ENCODE peak calls at places on chromosomes 5 and 9, in nine cellular contexts. T is stomach, K is HepG2, L is tibial nerve, I is H54, R is spleen, Y is adrenal gland, M is GM12891, D is A549. E is an unnamed sample.

GRCh38 chr5:859391-859790 is 8.6 kb upstream of the ZDHHC11 start:
- DNase-seq in Y (no peak), L (no peak), T (no peak), I (no peak), R (no peak), K (no peak), M (no peak), D (no peak), E (no peak)

GRCh38 chr9:19788614-19789271 is at the start of gene SLC24A2:
- DNase-seq in R (no peak), L (no peak), Y (no peak), T (no peak), D (no peak), I (no peak), K (no peak), M (no peak), E (no peak)

GRCh38 chr5:176151286-176151685 is 86.9 kb upstream of the SIMC1 start:
- DNase-seq in M (no peak), L (no peak), R (no peak), Y (no peak), T (no peak), K (no peak), D (no peak), I (no peak), E (no peak)

GRCh38 chr5:87020099-87020934 is 247.4 kb upstream of the RASA1 start:
- DNase-seq in R (peak), I (peak), Y (peak), L (peak), T (no peak), M (peak), D (no peak), K (no peak), E (no peak)

GRCh38 chr9:76787677-76788076 is 23.4 kb downstream of the PCA3 start:
- DNase-seq in T (no peak), Y (no peak), K (no peak), R (no peak), L (no peak), D (no peak), M (no peak), I (no peak), E (no peak)

GRCh38 chr5:170269579-170269978 is 28.0 kb downstream of the LCP2 start:
- DNase-seq in K (no peak), T (no peak), D (no peak), Y (no peak), R (no peak), L (no peak), I (no peak), M (no peak), E (no peak)

GRCh38 chr5:159156839-159157238 is 52.5 kb downstream of the RNF145 start:
- DNase-seq in M (peak), K (peak), L (peak), D (peak), I (no peak), T (no peak), Y (peak), R (no peak), E (peak)

GRCh38 chr9:92055624-92056023 is 59.6 kb downstream of the SPTLC1 start:
- DNase-seq in K (no peak), R (no peak), Y (no peak), I (no peak), L (no peak), D (no peak), M (no peak), T (no peak), E (no peak)

GRCh38 chr5:144068926-144069325 is 101.5 kb downstream of the YIPF5 start:
- DNase-seq in R (no peak), D (no peak), L (no peak), I (no peak), M (no peak), T (no peak), K (no peak), Y (no peak), E (no peak)

GRCh38 chr5:18497089-18497488 is 862.8 kb downstream of the TAF11L14 start:
- DNase-seq in M (no peak), D (no peak), T (no peak), I (no peak), Y (no peak), L (no peak), K (no peak), R (no peak), E (no peak)

GRCh38 chr9:91896513-91897121 is 53.4 kb downstream of the ROR2 start:
- DNase-seq in M (no peak), D (no peak), T (peak), R (peak), K (no peak), L (no peak), I (no peak), Y (peak), E (peak)

DNA sequence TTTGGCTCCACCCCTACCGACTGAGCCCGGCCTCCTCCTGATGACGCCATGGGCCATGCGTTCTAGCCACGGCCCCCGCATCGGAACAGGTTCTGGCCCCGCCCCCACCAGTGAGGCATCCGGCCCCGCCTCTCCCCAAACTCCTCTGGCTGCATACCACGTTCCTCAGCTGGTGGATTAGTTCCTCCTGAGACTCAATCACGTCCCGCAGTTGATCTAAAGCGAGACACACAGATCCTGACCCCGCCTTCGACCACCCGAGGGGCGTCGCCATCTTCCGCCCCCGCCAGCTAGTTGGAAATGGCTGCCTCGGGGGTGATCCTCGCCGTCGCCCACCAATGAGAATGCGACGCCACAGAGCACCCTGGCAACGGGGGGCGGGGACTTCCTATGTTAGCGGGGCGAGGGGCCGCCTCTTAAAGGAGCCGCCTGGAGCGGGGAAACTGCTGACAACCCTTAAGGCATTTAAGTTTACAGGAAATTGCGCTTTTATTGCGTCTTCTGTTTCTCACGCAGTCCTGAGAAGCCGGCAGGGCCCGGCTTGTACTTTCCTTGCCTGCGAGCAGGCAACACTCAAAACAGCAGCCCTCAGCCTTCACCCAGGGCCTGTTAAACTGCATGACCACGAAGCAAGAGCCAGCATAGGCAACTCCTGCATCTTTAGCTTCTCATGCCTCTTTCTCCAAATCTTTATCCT is at the start of gene SPATA24:
- DNase-seq in K (peak), I (peak), T (peak), M (peak), R (peak), L (peak), Y (peak), D (peak), E (peak)
- TF ChIP-seq POLR2A in K (peak), I (no peak), T (no peak), M (peak), R (no peak), L (no peak), Y (peak), D (peak), E (peak)

DNA sequence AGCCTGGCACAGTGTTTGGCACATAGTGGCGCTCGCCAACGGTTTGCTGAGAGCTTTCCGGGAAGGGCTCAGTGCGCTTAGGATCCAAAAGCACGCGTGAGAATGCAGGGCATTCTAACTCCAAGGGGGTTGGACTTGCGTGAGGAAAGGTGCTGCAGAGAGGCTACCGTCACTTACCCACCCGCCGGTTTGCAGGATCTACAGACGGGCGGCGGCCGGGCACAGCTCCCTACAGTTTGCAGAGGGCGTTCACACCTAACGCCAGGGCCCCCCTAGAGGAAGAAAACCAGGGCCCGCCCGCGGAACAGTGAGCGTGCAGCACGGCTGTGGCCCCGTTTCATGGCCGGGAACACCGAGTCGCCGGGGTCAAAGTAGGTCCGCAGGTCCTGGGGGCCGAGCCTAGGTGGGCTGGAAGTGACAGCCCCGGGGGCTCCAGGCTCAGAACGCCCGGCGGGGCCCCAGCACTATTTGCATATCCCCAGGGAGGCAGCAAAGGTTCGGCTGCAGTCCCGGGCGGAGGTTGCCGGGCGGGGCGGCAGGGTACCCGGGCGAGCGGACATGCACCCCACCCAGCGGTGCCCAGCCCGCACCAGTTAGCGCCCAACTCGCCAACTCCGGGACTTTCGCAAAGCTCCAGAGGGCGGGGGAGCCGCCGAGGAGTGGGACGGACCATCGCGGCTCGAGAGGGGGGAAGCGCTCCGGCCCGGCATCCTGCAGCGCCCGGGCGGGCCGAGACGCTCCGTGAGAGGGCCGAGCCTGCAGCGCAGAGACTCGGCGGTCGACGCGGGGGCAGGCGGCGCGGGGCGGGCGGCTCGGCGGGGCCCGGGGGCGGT is 498 bp upstream of the GALNT10 start:
- DNase-seq in D (peak), K (peak), Y (peak), R (peak), M (peak), T (peak), I (peak), L (peak), E (peak)
- TF ChIP-seq POLR2A in D (peak), K (no peak), Y (peak), R (no peak), M (peak), T (no peak), I (peak), L (no peak), E (peak)

GRCh38 chr5:150402901-150403342 is 9.8 kb downstream of the CD74 start:
- DNase-seq in L (no peak), R (no peak), T (no peak), D (no peak), K (no peak), M (no peak), Y (no peak), I (no peak), E (no peak)
- TF ChIP-seq POLR2A in L (no peak), R (no peak), T (no peak), D (no peak), K (no peak), M (peak), Y (no peak), I (no peak), E (no peak)

DNA sequence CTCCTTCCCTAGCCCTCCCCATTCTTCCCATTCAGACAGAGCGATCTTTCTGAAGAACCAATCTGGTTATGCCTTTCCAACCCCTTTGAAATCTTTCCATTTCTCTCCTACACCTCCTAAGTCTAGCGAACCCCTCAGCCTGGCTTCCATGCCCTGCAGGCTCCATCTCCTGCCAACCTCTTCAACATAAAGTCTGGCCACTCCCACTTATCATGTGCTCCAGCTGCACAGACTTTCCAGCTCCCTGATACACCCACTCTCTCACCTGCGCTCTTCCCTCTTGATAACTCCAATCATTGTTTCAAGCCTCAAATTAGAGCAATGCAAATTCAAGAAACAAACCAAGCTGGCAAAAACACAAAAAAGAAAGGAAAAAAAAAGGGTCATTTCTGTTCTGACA is 3.8 kb upstream of the ORM1 start:
- DNase-seq in I (no peak), R (peak), T (no peak), K (no peak), Y (no peak), D (no peak), L (no peak), M (no peak), E (no peak)
- TF ChIP-seq POLR2A in I (no peak), R (no peak), T (no peak), K (no peak), Y (no peak), D (no peak), L (no peak), M (no peak), E (no peak)

DNA sequence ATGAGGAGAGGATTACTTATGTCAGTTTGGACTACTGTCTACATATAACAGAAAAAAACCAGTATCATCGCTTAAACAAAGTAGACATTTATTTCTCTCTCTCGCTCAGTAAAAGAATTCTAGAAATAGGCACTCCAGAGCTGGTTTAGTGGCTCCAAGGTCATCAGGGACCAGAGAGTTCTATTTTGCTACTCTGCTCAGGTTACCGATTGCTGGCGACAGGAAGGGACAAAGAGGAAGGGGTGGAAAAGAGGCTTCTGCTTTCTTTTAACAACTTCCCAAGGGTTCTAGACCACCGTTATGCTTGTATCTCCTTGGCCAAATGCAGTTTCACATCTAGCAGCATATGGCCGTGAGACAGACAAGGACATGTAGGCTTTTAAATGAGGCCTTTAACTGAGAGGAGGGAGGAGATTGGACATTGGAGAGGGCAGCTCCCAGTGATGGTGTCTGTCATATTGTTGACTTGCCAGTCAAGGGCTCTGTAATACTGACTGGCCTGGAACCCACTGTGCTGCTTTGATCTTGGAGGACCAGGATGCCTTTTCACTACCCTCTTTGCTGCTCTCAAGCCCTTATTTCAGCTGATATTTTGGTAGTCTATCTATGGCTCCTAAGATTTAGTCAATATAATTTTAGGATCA is 15.6 kb upstream of the DCP2 start:
- DNase-seq in Y (no peak), K (peak), T (no peak), R (no peak), D (no peak), I (no peak), M (no peak), L (no peak), E (no peak)
- TF ChIP-seq POLR2A in Y (no peak), K (no peak), T (no peak), R (no peak), D (no peak), I (no peak), M (no peak), L (no peak), E (no peak)

DNA sequence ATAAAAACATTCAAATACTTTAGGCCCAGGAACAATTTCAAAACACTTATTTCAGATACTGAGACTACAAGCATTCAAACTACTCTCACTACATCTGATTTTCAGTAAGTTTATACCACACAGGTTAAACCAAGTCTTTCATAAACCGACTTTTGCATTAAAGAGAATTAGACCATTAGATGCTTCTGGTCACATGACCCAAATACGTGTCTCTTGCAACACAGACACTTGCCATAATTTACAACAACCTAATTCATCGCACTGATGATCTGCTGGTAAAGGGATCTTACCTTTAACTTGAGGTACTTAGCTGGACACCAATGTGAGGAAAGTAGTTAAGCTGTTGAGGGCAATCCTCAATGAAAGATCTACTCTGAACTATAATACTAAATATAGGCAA is 3.2 kb downstream of the HNRNPH1 start:
- DNase-seq in D (no peak), M (no peak), L (no peak), T (no peak), K (no peak), I (no peak), Y (no peak), R (no peak), E (no peak)
- TF ChIP-seq POLR2A in D (no peak), M (peak), L (no peak), T (no peak), K (peak), I (no peak), Y (no peak), R (no peak), E (no peak)

GRCh38 chr5:62403411-62404250 is at the start of gene DIMT1:
- DNase-seq in M (peak), L (peak), R (peak), K (peak), Y (peak), T (peak), D (peak), I (peak), E (peak)
- TF ChIP-seq POLR2A in M (peak), L (peak), R (peak), K (peak), Y (peak), T (peak), D (peak), I (peak), E (peak)

E was measured in erythroblast.